ENCODE peak calls at places on chromosomes 5 and 9, in four cellular contexts. H, G, B and C are unnamed samples.
A peak's percentile ranks its signal among the peaks of the same experiment; 100 is the strongest.

GRCh38 chr9:86634501-86634900 is 280.3 kb upstream of the TUT7 start:
- DNase-seq in G (no peak), H (no peak), B (no peak), C (no peak)

GRCh38 chr9:34163439-34163838 is 15.4 kb upstream of the UBAP1 start:
- DNase-seq in G (no peak), B (no peak), H (peak; percentile 53), C (no peak)

GRCh38 chr5:53537711-53538110 is 22.7 kb upstream of the NDUFS4 start:
- DNase-seq in B (no peak), G (no peak), H (peak; percentile 42), C (no peak)

GRCh38 chr9:28976684-28977083 is 1403.4 kb upstream of the C9orf72 start:
- DNase-seq in H (no peak), B (no peak), G (no peak), C (no peak)

GRCh38 chr9:6931913-6932312 is 174.1 kb downstream of the KDM4C start:
- DNase-seq in H (peak; percentile 93), G (no peak), B (no peak), C (no peak)

GRCh38 chr5:146758898-146759297 is 119.7 kb downstream of the PPP2R2B start:
- DNase-seq in B (no peak), H (no peak), G (no peak), C (no peak)

GRCh38 chr9:115195889-115196288 is 77.9 kb upstream of the TNC start:
- DNase-seq in G (no peak), B (no peak), H (peak; percentile 55), C (no peak)

GRCh38 chr5:136033244-136033643 is 4.5 kb downstream of the TGFBI start:
- DNase-seq in B (no peak), G (no peak), H (no peak), C (no peak)

GRCh38 chr5:96655085-96655484 is 7.1 kb upstream of the CAST start:
- DNase-seq in B (no peak), H (no peak), G (no peak), C (no peak)